ENCODE peak calls at places on chromosome 16, in eight cellular contexts. One of them, this sample, is unnamed.

GRCh38 chr16:85253127-85253941 is 141.1 kb upstream of the CIBAR2 start:
- DNase-seq in activated CD4-positive, alpha-beta memory T cell treated with anti-CD3 and anti-CD28 coated beads, Interleukin-2, amount 10 ng/mL, durations not matched to agents 7 days and 5 days: peak
- DNase-seq in stimulated activated CD4-positive, alpha-beta T cell treated with anti-CD3 and anti-CD28 coated beads, TNF-alpha, amount 100 ng/mL, for 24 hours: peak
- DNase-seq in GM04503: no peak
- DNase-seq in lung: peak
- DNase-seq in EL: peak
- DNase-seq in H7: peak
- DNase-seq in left lung: peak
- DNase-seq in this sample: peak

GRCh38 chr16:77555101-77555500 is 120.3 kb upstream of the ADAMTS18 start:
- DNase-seq in activated CD4-positive, alpha-beta memory T cell treated with anti-CD3 and anti-CD28 coated beads, Interleukin-2, amount 10 ng/mL, durations not matched to agents 7 days and 5 days: no peak
- DNase-seq in stimulated activated CD4-positive, alpha-beta T cell treated with anti-CD3 and anti-CD28 coated beads, TNF-alpha, amount 100 ng/mL, for 24 hours: no peak
- DNase-seq in GM04503: no peak
- DNase-seq in lung: no peak
- DNase-seq in EL: no peak
- DNase-seq in H7: no peak
- DNase-seq in left lung: no peak
- DNase-seq in this sample: no peak

GRCh38 chr16:2770057-2770780 is 6.9 kb downstream of the ELOB start:
- DNase-seq in activated CD4-positive, alpha-beta memory T cell treated with anti-CD3 and anti-CD28 coated beads, Interleukin-2, amount 10 ng/mL, durations not matched to agents 7 days and 5 days: peak
- DNase-seq in stimulated activated CD4-positive, alpha-beta T cell treated with anti-CD3 and anti-CD28 coated beads, TNF-alpha, amount 100 ng/mL, for 24 hours: no peak
- DNase-seq in GM04503: no peak
- DNase-seq in lung: no peak
- DNase-seq in EL: no peak
- DNase-seq in H7: peak
- DNase-seq in left lung: no peak
- DNase-seq in this sample: no peak

GRCh38 chr16:64132686-64133085 is 989.2 kb downstream of the CDH11 start:
- DNase-seq in activated CD4-positive, alpha-beta memory T cell treated with anti-CD3 and anti-CD28 coated beads, Interleukin-2, amount 10 ng/mL, durations not matched to agents 7 days and 5 days: no peak
- DNase-seq in stimulated activated CD4-positive, alpha-beta T cell treated with anti-CD3 and anti-CD28 coated beads, TNF-alpha, amount 100 ng/mL, for 24 hours: no peak
- DNase-seq in GM04503: no peak
- DNase-seq in lung: no peak
- DNase-seq in EL: no peak
- DNase-seq in H7: no peak
- DNase-seq in left lung: no peak
- DNase-seq in this sample: no peak

GRCh38 chr16:86261379-86261778 is 248.9 kb upstream of the FOXF1 start:
- DNase-seq in activated CD4-positive, alpha-beta memory T cell treated with anti-CD3 and anti-CD28 coated beads, Interleukin-2, amount 10 ng/mL, durations not matched to agents 7 days and 5 days: no peak
- DNase-seq in stimulated activated CD4-positive, alpha-beta T cell treated with anti-CD3 and anti-CD28 coated beads, TNF-alpha, amount 100 ng/mL, for 24 hours: no peak
- DNase-seq in GM04503: no peak
- DNase-seq in lung: no peak
- DNase-seq in EL: peak
- DNase-seq in H7: no peak
- DNase-seq in left lung: no peak
- DNase-seq in this sample: no peak

GRCh38 chr16:87855852-87856715 is 13.2 kb downstream of the SLC7A5 start:
- DNase-seq in activated CD4-positive, alpha-beta memory T cell treated with anti-CD3 and anti-CD28 coated beads, Interleukin-2, amount 10 ng/mL, durations not matched to agents 7 days and 5 days: peak
- DNase-seq in stimulated activated CD4-positive, alpha-beta T cell treated with anti-CD3 and anti-CD28 coated beads, TNF-alpha, amount 100 ng/mL, for 24 hours: no peak
- DNase-seq in GM04503: no peak
- DNase-seq in lung: no peak
- DNase-seq in EL: peak
- DNase-seq in H7: no peak
- DNase-seq in left lung: peak
- DNase-seq in this sample: peak

GRCh38 chr16:414395-415169 is 10.9 kb upstream of the RAB11FIP3 start:
- DNase-seq in activated CD4-positive, alpha-beta memory T cell treated with anti-CD3 and anti-CD28 coated beads, Interleukin-2, amount 10 ng/mL, durations not matched to agents 7 days and 5 days: no peak
- DNase-seq in stimulated activated CD4-positive, alpha-beta T cell treated with anti-CD3 and anti-CD28 coated beads, TNF-alpha, amount 100 ng/mL, for 24 hours: no peak
- DNase-seq in GM04503: no peak
- DNase-seq in lung: no peak
- DNase-seq in EL: peak
- DNase-seq in H7: peak
- DNase-seq in left lung: no peak
- DNase-seq in this sample: no peak

GRCh38 chr16:88978608-88979346 is 1.8 kb upstream of the CBFA2T3 start:
- DNase-seq in activated CD4-positive, alpha-beta memory T cell treated with anti-CD3 and anti-CD28 coated beads, Interleukin-2, amount 10 ng/mL, durations not matched to agents 7 days and 5 days: no peak
- DNase-seq in stimulated activated CD4-positive, alpha-beta T cell treated with anti-CD3 and anti-CD28 coated beads, TNF-alpha, amount 100 ng/mL, for 24 hours: no peak
- DNase-seq in GM04503: no peak
- DNase-seq in lung: no peak
- DNase-seq in EL: no peak
- DNase-seq in H7: no peak
- DNase-seq in left lung: no peak
- DNase-seq in this sample: no peak

GRCh38 chr16:70375636-70376611 is 29.2 kb downstream of the DDX19A start:
- DNase-seq in activated CD4-positive, alpha-beta memory T cell treated with anti-CD3 and anti-CD28 coated beads, Interleukin-2, amount 10 ng/mL, durations not matched to agents 7 days and 5 days: no peak
- DNase-seq in stimulated activated CD4-positive, alpha-beta T cell treated with anti-CD3 and anti-CD28 coated beads, TNF-alpha, amount 100 ng/mL, for 24 hours: no peak
- DNase-seq in GM04503: no peak
- DNase-seq in lung: no peak
- DNase-seq in EL: no peak
- DNase-seq in H7: no peak
- DNase-seq in left lung: no peak
- DNase-seq in this sample: no peak

GRCh38 chr16:27177031-27177774 is 26.1 kb upstream of the KDM8 start:
- DNase-seq in activated CD4-positive, alpha-beta memory T cell treated with anti-CD3 and anti-CD28 coated beads, Interleukin-2, amount 10 ng/mL, durations not matched to agents 7 days and 5 days: no peak
- DNase-seq in stimulated activated CD4-positive, alpha-beta T cell treated with anti-CD3 and anti-CD28 coated beads, TNF-alpha, amount 100 ng/mL, for 24 hours: no peak
- DNase-seq in GM04503: peak
- DNase-seq in lung: no peak
- DNase-seq in EL: peak
- DNase-seq in H7: no peak
- DNase-seq in left lung: no peak
- DNase-seq in this sample: no peak

GRCh38 chr16:11403534-11403795 is 58.2 kb downstream of the RMI2 start:
- DNase-seq in activated CD4-positive, alpha-beta memory T cell treated with anti-CD3 and anti-CD28 coated beads, Interleukin-2, amount 10 ng/mL, durations not matched to agents 7 days and 5 days: no peak
- DNase-seq in stimulated activated CD4-positive, alpha-beta T cell treated with anti-CD3 and anti-CD28 coated beads, TNF-alpha, amount 100 ng/mL, for 24 hours: no peak
- DNase-seq in GM04503: no peak
- DNase-seq in lung: no peak
- DNase-seq in EL: no peak
- DNase-seq in H7: no peak
- DNase-seq in left lung: no peak
- DNase-seq in this sample: no peak

GRCh38 chr16:48081656-48082055 is 74.1 kb downstream of the ABCC12 start:
- DNase-seq in activated CD4-positive, alpha-beta memory T cell treated with anti-CD3 and anti-CD28 coated beads, Interleukin-2, amount 10 ng/mL, durations not matched to agents 7 days and 5 days: no peak
- DNase-seq in stimulated activated CD4-positive, alpha-beta T cell treated with anti-CD3 and anti-CD28 coated beads, TNF-alpha, amount 100 ng/mL, for 24 hours: no peak
- DNase-seq in GM04503: peak
- DNase-seq in lung: no peak
- DNase-seq in EL: peak
- DNase-seq in H7: no peak
- DNase-seq in left lung: no peak
- DNase-seq in this sample: no peak

GRCh38 chr16:2234813-2235170 is 1.5 kb upstream of the DNASE1L2 start:
- DNase-seq in activated CD4-positive, alpha-beta memory T cell treated with anti-CD3 and anti-CD28 coated beads, Interleukin-2, amount 10 ng/mL, durations not matched to agents 7 days and 5 days: no peak
- DNase-seq in stimulated activated CD4-positive, alpha-beta T cell treated with anti-CD3 and anti-CD28 coated beads, TNF-alpha, amount 100 ng/mL, for 24 hours: no peak
- DNase-seq in GM04503: no peak
- DNase-seq in lung: no peak
- DNase-seq in EL: no peak
- DNase-seq in H7: peak
- DNase-seq in left lung: no peak
- DNase-seq in this sample: no peak

GRCh38 chr16:7257026-7257425 is 75.6 kb upstream of the RBFOX1 start:
- DNase-seq in activated CD4-positive, alpha-beta memory T cell treated with anti-CD3 and anti-CD28 coated beads, Interleukin-2, amount 10 ng/mL, durations not matched to agents 7 days and 5 days: no peak
- DNase-seq in stimulated activated CD4-positive, alpha-beta T cell treated with anti-CD3 and anti-CD28 coated beads, TNF-alpha, amount 100 ng/mL, for 24 hours: no peak
- DNase-seq in GM04503: no peak
- DNase-seq in lung: no peak
- DNase-seq in EL: no peak
- DNase-seq in H7: no peak
- DNase-seq in left lung: no peak
- DNase-seq in this sample: no peak

GRCh38 chr16:81324808-81325207 is 10.0 kb downstream of the GAN start:
- DNase-seq in activated CD4-positive, alpha-beta memory T cell treated with anti-CD3 and anti-CD28 coated beads, Interleukin-2, amount 10 ng/mL, durations not matched to agents 7 days and 5 days: no peak
- DNase-seq in stimulated activated CD4-positive, alpha-beta T cell treated with anti-CD3 and anti-CD28 coated beads, TNF-alpha, amount 100 ng/mL, for 24 hours: no peak
- DNase-seq in GM04503: no peak
- DNase-seq in lung: no peak
- DNase-seq in EL: peak
- DNase-seq in H7: no peak
- DNase-seq in left lung: no peak
- DNase-seq in this sample: no peak

GRCh38 chr16:14232106-14232890 is 161.2 kb downstream of the MRTFB start:
- DNase-seq in activated CD4-positive, alpha-beta memory T cell treated with anti-CD3 and anti-CD28 coated beads, Interleukin-2, amount 10 ng/mL, durations not matched to agents 7 days and 5 days: no peak
- DNase-seq in stimulated activated CD4-positive, alpha-beta T cell treated with anti-CD3 and anti-CD28 coated beads, TNF-alpha, amount 100 ng/mL, for 24 hours: no peak
- DNase-seq in GM04503: no peak
- DNase-seq in lung: no peak
- DNase-seq in EL: no peak
- DNase-seq in H7: no peak
- DNase-seq in left lung: no peak
- DNase-seq in this sample: no peak

GRCh38 chr16:75000481-75001081 is 1.8 kb downstream of the ZNRF1 start:
- DNase-seq in activated CD4-positive, alpha-beta memory T cell treated with anti-CD3 and anti-CD28 coated beads, Interleukin-2, amount 10 ng/mL, durations not matched to agents 7 days and 5 days: no peak
- DNase-seq in stimulated activated CD4-positive, alpha-beta T cell treated with anti-CD3 and anti-CD28 coated beads, TNF-alpha, amount 100 ng/mL, for 24 hours: no peak
- DNase-seq in GM04503: no peak
- DNase-seq in lung: no peak
- DNase-seq in EL: peak
- DNase-seq in H7: peak
- DNase-seq in left lung: no peak
- DNase-seq in this sample: no peak

GRCh38 chr16:80852261-80852872 is 48.0 kb upstream of the CDYL2 start:
- DNase-seq in activated CD4-positive, alpha-beta memory T cell treated with anti-CD3 and anti-CD28 coated beads, Interleukin-2, amount 10 ng/mL, durations not matched to agents 7 days and 5 days: peak
- DNase-seq in stimulated activated CD4-positive, alpha-beta T cell treated with anti-CD3 and anti-CD28 coated beads, TNF-alpha, amount 100 ng/mL, for 24 hours: peak
- DNase-seq in GM04503: no peak
- DNase-seq in lung: no peak
- DNase-seq in EL: peak
- DNase-seq in H7: peak
- DNase-seq in left lung: no peak
- DNase-seq in this sample: no peak

GRCh38 chr16:67499159-67499558 is 15.8 kb upstream of the AGRP start:
- DNase-seq in activated CD4-positive, alpha-beta memory T cell treated with anti-CD3 and anti-CD28 coated beads, Interleukin-2, amount 10 ng/mL, durations not matched to agents 7 days and 5 days: no peak
- DNase-seq in stimulated activated CD4-positive, alpha-beta T cell treated with anti-CD3 and anti-CD28 coated beads, TNF-alpha, amount 100 ng/mL, for 24 hours: no peak
- DNase-seq in GM04503: no peak
- DNase-seq in lung: no peak
- DNase-seq in EL: no peak
- DNase-seq in H7: peak
- DNase-seq in left lung: no peak
- DNase-seq in this sample: no peak

GRCh38 chr16:84357191-84357651 is 11.1 kb upstream of the ATP2C2 start:
- DNase-seq in activated CD4-positive, alpha-beta memory T cell treated with anti-CD3 and anti-CD28 coated beads, Interleukin-2, amount 10 ng/mL, durations not matched to agents 7 days and 5 days: peak
- DNase-seq in stimulated activated CD4-positive, alpha-beta T cell treated with anti-CD3 and anti-CD28 coated beads, TNF-alpha, amount 100 ng/mL, for 24 hours: no peak
- DNase-seq in GM04503: no peak
- DNase-seq in lung: no peak
- DNase-seq in EL: peak
- DNase-seq in H7: no peak
- DNase-seq in left lung: no peak
- DNase-seq in this sample: no peak

GRCh38 chr16:88785106-88785924 is at the start of gene PIEZO1:
- DNase-seq in activated CD4-positive, alpha-beta memory T cell treated with anti-CD3 and anti-CD28 coated beads, Interleukin-2, amount 10 ng/mL, durations not matched to agents 7 days and 5 days: peak
- DNase-seq in stimulated activated CD4-positive, alpha-beta T cell treated with anti-CD3 and anti-CD28 coated beads, TNF-alpha, amount 100 ng/mL, for 24 hours: peak
- DNase-seq in GM04503: no peak
- DNase-seq in lung: peak
- DNase-seq in EL: peak
- DNase-seq in H7: peak
- DNase-seq in left lung: peak
- DNase-seq in this sample: peak

GRCh38 chr16:23092801-23093117 is 56.5 kb downstream of the USP31 start:
- DNase-seq in activated CD4-positive, alpha-beta memory T cell treated with anti-CD3 and anti-CD28 coated beads, Interleukin-2, amount 10 ng/mL, durations not matched to agents 7 days and 5 days: no peak
- DNase-seq in stimulated activated CD4-positive, alpha-beta T cell treated with anti-CD3 and anti-CD28 coated beads, TNF-alpha, amount 100 ng/mL, for 24 hours: no peak
- DNase-seq in GM04503: no peak
- DNase-seq in lung: no peak
- DNase-seq in EL: no peak
- DNase-seq in H7: no peak
- DNase-seq in left lung: no peak
- DNase-seq in this sample: no peak

GRCh38 chr16:68750243-68750642 is 13.2 kb downstream of the CDH1 start:
- DNase-seq in activated CD4-positive, alpha-beta memory T cell treated with anti-CD3 and anti-CD28 coated beads, Interleukin-2, amount 10 ng/mL, durations not matched to agents 7 days and 5 days: no peak
- DNase-seq in stimulated activated CD4-positive, alpha-beta T cell treated with anti-CD3 and anti-CD28 coated beads, TNF-alpha, amount 100 ng/mL, for 24 hours: no peak
- DNase-seq in GM04503: no peak
- DNase-seq in lung: no peak
- DNase-seq in EL: no peak
- DNase-seq in H7: no peak
- DNase-seq in left lung: no peak
- DNase-seq in this sample: no peak

GRCh38 chr16:47713225-47713595 is 252.1 kb downstream of the PHKB start:
- DNase-seq in activated CD4-positive, alpha-beta memory T cell treated with anti-CD3 and anti-CD28 coated beads, Interleukin-2, amount 10 ng/mL, durations not matched to agents 7 days and 5 days: peak
- DNase-seq in stimulated activated CD4-positive, alpha-beta T cell treated with anti-CD3 and anti-CD28 coated beads, TNF-alpha, amount 100 ng/mL, for 24 hours: no peak
- DNase-seq in GM04503: peak
- DNase-seq in lung: no peak
- DNase-seq in EL: peak
- DNase-seq in H7: no peak
- DNase-seq in left lung: no peak
- DNase-seq in this sample: no peak

GRCh38 chr16:14140916-14141315 is 69.8 kb downstream of the MRTFB start:
- DNase-seq in activated CD4-positive, alpha-beta memory T cell treated with anti-CD3 and anti-CD28 coated beads, Interleukin-2, amount 10 ng/mL, durations not matched to agents 7 days and 5 days: no peak
- DNase-seq in stimulated activated CD4-positive, alpha-beta T cell treated with anti-CD3 and anti-CD28 coated beads, TNF-alpha, amount 100 ng/mL, for 24 hours: no peak
- DNase-seq in GM04503: no peak
- DNase-seq in lung: no peak
- DNase-seq in EL: no peak
- DNase-seq in H7: no peak
- DNase-seq in left lung: no peak
- DNase-seq in this sample: no peak

GRCh38 chr16:48608452-48608851 is 1.5 kb downstream of the N4BP1 start:
- DNase-seq in activated CD4-positive, alpha-beta memory T cell treated with anti-CD3 and anti-CD28 coated beads, Interleukin-2, amount 10 ng/mL, durations not matched to agents 7 days and 5 days: peak
- DNase-seq in stimulated activated CD4-positive, alpha-beta T cell treated with anti-CD3 and anti-CD28 coated beads, TNF-alpha, amount 100 ng/mL, for 24 hours: no peak
- DNase-seq in GM04503: no peak
- DNase-seq in lung: no peak
- DNase-seq in EL: peak
- DNase-seq in H7: no peak
- DNase-seq in left lung: no peak
- DNase-seq in this sample: no peak

GRCh38 chr16:11327277-11328171 is 17.7 kb upstream of the RMI2 start:
- DNase-seq in activated CD4-positive, alpha-beta memory T cell treated with anti-CD3 and anti-CD28 coated beads, Interleukin-2, amount 10 ng/mL, durations not matched to agents 7 days and 5 days: peak
- DNase-seq in stimulated activated CD4-positive, alpha-beta T cell treated with anti-CD3 and anti-CD28 coated beads, TNF-alpha, amount 100 ng/mL, for 24 hours: no peak
- DNase-seq in GM04503: no peak
- DNase-seq in lung: no peak
- DNase-seq in EL: no peak
- DNase-seq in H7: peak
- DNase-seq in left lung: no peak
- DNase-seq in this sample: no peak

GRCh38 chr16:86108062-86108461 is 209.1 kb downstream of the IRF8 start:
- DNase-seq in activated CD4-positive, alpha-beta memory T cell treated with anti-CD3 and anti-CD28 coated beads, Interleukin-2, amount 10 ng/mL, durations not matched to agents 7 days and 5 days: no peak
- DNase-seq in stimulated activated CD4-positive, alpha-beta T cell treated with anti-CD3 and anti-CD28 coated beads, TNF-alpha, amount 100 ng/mL, for 24 hours: no peak
- DNase-seq in GM04503: no peak
- DNase-seq in lung: no peak
- DNase-seq in EL: no peak
- DNase-seq in H7: no peak
- DNase-seq in left lung: no peak
- DNase-seq in this sample: no peak

GRCh38 chr16:68636064-68636551 is 9.0 kb upstream of the CDH3 start:
- DNase-seq in activated CD4-positive, alpha-beta memory T cell treated with anti-CD3 and anti-CD28 coated beads, Interleukin-2, amount 10 ng/mL, durations not matched to agents 7 days and 5 days: no peak
- DNase-seq in stimulated activated CD4-positive, alpha-beta T cell treated with anti-CD3 and anti-CD28 coated beads, TNF-alpha, amount 100 ng/mL, for 24 hours: no peak
- DNase-seq in GM04503: no peak
- DNase-seq in lung: no peak
- DNase-seq in EL: peak
- DNase-seq in H7: no peak
- DNase-seq in left lung: no peak
- DNase-seq in this sample: no peak

GRCh38 chr16:67181346-67181745 is 2.4 kb downstream of the MATCAP1 start:
- DNase-seq in activated CD4-positive, alpha-beta memory T cell treated with anti-CD3 and anti-CD28 coated beads, Interleukin-2, amount 10 ng/mL, durations not matched to agents 7 days and 5 days: no peak
- DNase-seq in stimulated activated CD4-positive, alpha-beta T cell treated with anti-CD3 and anti-CD28 coated beads, TNF-alpha, amount 100 ng/mL, for 24 hours: no peak
- DNase-seq in GM04503: peak
- DNase-seq in lung: no peak
- DNase-seq in EL: peak
- DNase-seq in H7: no peak
- DNase-seq in left lung: no peak
- DNase-seq in this sample: no peak

GRCh38 chr16:87700406-87701065 is 65.2 kb downstream of the KLHDC4 start:
- DNase-seq in activated CD4-positive, alpha-beta memory T cell treated with anti-CD3 and anti-CD28 coated beads, Interleukin-2, amount 10 ng/mL, durations not matched to agents 7 days and 5 days: peak
- DNase-seq in stimulated activated CD4-positive, alpha-beta T cell treated with anti-CD3 and anti-CD28 coated beads, TNF-alpha, amount 100 ng/mL, for 24 hours: no peak
- DNase-seq in GM04503: no peak
- DNase-seq in lung: no peak
- DNase-seq in EL: no peak
- DNase-seq in H7: no peak
- DNase-seq in left lung: no peak
- DNase-seq in this sample: no peak

GRCh38 chr16:28053461-28053860 is 10.1 kb downstream of the GSG1L start:
- DNase-seq in activated CD4-positive, alpha-beta memory T cell treated with anti-CD3 and anti-CD28 coated beads, Interleukin-2, amount 10 ng/mL, durations not matched to agents 7 days and 5 days: no peak
- DNase-seq in stimulated activated CD4-positive, alpha-beta T cell treated with anti-CD3 and anti-CD28 coated beads, TNF-alpha, amount 100 ng/mL, for 24 hours: no peak
- DNase-seq in GM04503: no peak
- DNase-seq in lung: no peak
- DNase-seq in EL: no peak
- DNase-seq in H7: no peak
- DNase-seq in left lung: no peak
- DNase-seq in this sample: no peak

GRCh38 chr16:615122-615521 is 15.7 kb upstream of the WFIKKN1 start:
- DNase-seq in activated CD4-positive, alpha-beta memory T cell treated with anti-CD3 and anti-CD28 coated beads, Interleukin-2, amount 10 ng/mL, durations not matched to agents 7 days and 5 days: no peak
- DNase-seq in stimulated activated CD4-positive, alpha-beta T cell treated with anti-CD3 and anti-CD28 coated beads, TNF-alpha, amount 100 ng/mL, for 24 hours: no peak
- DNase-seq in GM04503: no peak
- DNase-seq in lung: no peak
- DNase-seq in EL: no peak
- DNase-seq in H7: no peak
- DNase-seq in left lung: no peak
- DNase-seq in this sample: no peak

GRCh38 chr16:17827313-17827712 is 356.6 kb upstream of the XYLT1 start:
- DNase-seq in activated CD4-positive, alpha-beta memory T cell treated with anti-CD3 and anti-CD28 coated beads, Interleukin-2, amount 10 ng/mL, durations not matched to agents 7 days and 5 days: no peak
- DNase-seq in stimulated activated CD4-positive, alpha-beta T cell treated with anti-CD3 and anti-CD28 coated beads, TNF-alpha, amount 100 ng/mL, for 24 hours: no peak
- DNase-seq in GM04503: no peak
- DNase-seq in lung: no peak
- DNase-seq in EL: peak
- DNase-seq in H7: no peak
- DNase-seq in left lung: no peak
- DNase-seq in this sample: no peak

This sample was measured in cardiac septum.